ENCODE peak calls at places on chromosomes 4 and X, in ten cellular contexts. R is body of pancreas; C is MCF 10A; Y is testis; J is activated T-helper 1 cell treated with anti-CD3 and anti-CD28 coated beads, Interleukin-2, amount 50 U/mL, for 16 hours; W is Jurkat, Clone E6-1; S is suprapubic skin; H is left ventricle myocardium superior; D is fibroblast of pulmonary artery; Q is ELR. B is an unnamed sample.

GRCh38 chr4:10565166-10565780 is 108.0 kb upstream of the ZNF518B start:
- DNase-seq in C (no peak), J (no peak), D (no peak), Q (no peak), Y (no peak), R (no peak), W (no peak), H (no peak), S (no peak), B (no peak)

GRCh38 chr4:154626793-154627484 is 14.5 kb upstream of the FGG start:
- DNase-seq in Q (peak; percentile 51), J (peak; percentile 27), W (no peak), Y (peak; percentile 82), D (peak; percentile 39), C (peak; percentile 83), S (no peak), R (peak; percentile 79), H (peak; percentile 57), B (peak; percentile 67)

GRCh38 chrX:136030357-136031225 is 45.4 kb downstream of the SLC9A6 start:
- DNase-seq in R (peak; percentile 7), Q (no peak), H (peak; percentile 58), C (no peak), Y (no peak), S (peak; percentile 76), W (no peak), D (peak; percentile 75), J (no peak), B (peak; percentile 81)

GRCh38 chr4:81337211-81337610 is 122.2 kb upstream of the PRKG2 start:
- DNase-seq in R (no peak), C (no peak), J (no peak), S (no peak), W (no peak), H (no peak), Q (no peak), D (no peak), Y (no peak), B (no peak)

GRCh38 chr4:184267673-184268573 is 50.2 kb upstream of the ENPP6 start:
- DNase-seq in R (peak; percentile 41), H (peak; percentile 42), W (peak; percentile 73), J (peak; percentile 63), D (peak; percentile 94), C (peak; percentile 70), S (no peak), Q (peak; percentile 89), Y (no peak), B (peak; percentile 45)

GRCh38 chr4:87540176-87541058 is 11.2 kb upstream of the SPARCL1 start:
- DNase-seq in H (no peak), W (no peak), Q (no peak), J (no peak), R (no peak), C (no peak), D (peak; percentile 84), Y (peak; percentile 26), S (no peak), B (no peak)

GRCh38 chrX:40072246-40072645 is 25.5 kb downstream of the BCOR start:
- DNase-seq in C (no peak), D (no peak), S (no peak), Q (no peak), R (no peak), H (no peak), J (no peak), W (no peak), Y (no peak), B (no peak)

GRCh38 chr4:83548151-83548905 is 12.4 kb downstream of the GPAT3 start:
- DNase-seq in C (peak; percentile 97), D (peak; percentile 95), W (peak; percentile 51), S (peak; percentile 82), J (peak; percentile 50), Y (no peak), H (peak; percentile 67), Q (peak; percentile 98), R (peak; percentile 80), B (peak; percentile 48)